ENCODE peak calls at places on chromosomes 2 and 18, in eight cellular contexts. One of them, this sample, is unnamed.

GRCh38 chr2:383173-383572 is 95.3 kb upstream of the ALKAL2 start:
- DNase-seq in cardiac fibroblast: no peak
- DNase-seq in AG04450: no peak
- DNase-seq in IMR-90: no peak
- DNase-seq in uterus: no peak
- DNase-seq in OCI-LY7: no peak
- DNase-seq in PC-3: no peak
- DNase-seq in GM23338: peak
- DNase-seq in this sample: no peak

GRCh38 chr2:159738509-159739390 is 26.4 kb downstream of the MARCHF7 start:
- DNase-seq in cardiac fibroblast: peak
- DNase-seq in AG04450: no peak
- DNase-seq in IMR-90: no peak
- DNase-seq in uterus: no peak
- DNase-seq in OCI-LY7: no peak
- DNase-seq in PC-3: no peak
- DNase-seq in GM23338: peak
- DNase-seq in this sample: no peak

GRCh38 chr18:59902180-59902992 is 2.6 kb downstream of the PMAIP1 start:
- DNase-seq in cardiac fibroblast: peak
- DNase-seq in AG04450: no peak
- DNase-seq in IMR-90: peak
- DNase-seq in uterus: no peak
- DNase-seq in OCI-LY7: peak
- DNase-seq in PC-3: peak
- DNase-seq in GM23338: no peak
- DNase-seq in this sample: peak

GRCh38 chr2:4753721-4754120 is 938.5 kb upstream of the SOX11 start:
- DNase-seq in cardiac fibroblast: no peak
- DNase-seq in AG04450: no peak
- DNase-seq in IMR-90: no peak
- DNase-seq in uterus: no peak
- DNase-seq in OCI-LY7: no peak
- DNase-seq in PC-3: no peak
- DNase-seq in GM23338: no peak
- DNase-seq in this sample: no peak

GRCh38 chr2:215425021-215425782 is 10.7 kb downstream of the FN1 start:
- DNase-seq in cardiac fibroblast: peak
- DNase-seq in AG04450: no peak
- DNase-seq in IMR-90: peak
- DNase-seq in uterus: no peak
- DNase-seq in OCI-LY7: no peak
- DNase-seq in PC-3: no peak
- DNase-seq in GM23338: no peak
- DNase-seq in this sample: no peak

GRCh38 chr18:34789768-34790344 is 79.8 kb downstream of the DTNA start:
- DNase-seq in cardiac fibroblast: peak
- DNase-seq in AG04450: no peak
- DNase-seq in IMR-90: peak
- DNase-seq in uterus: no peak
- DNase-seq in OCI-LY7: no peak
- DNase-seq in PC-3: peak
- DNase-seq in GM23338: no peak
- DNase-seq in this sample: peak

GRCh38 chr2:215711484-215712034 is 275.7 kb upstream of the FN1 start:
- DNase-seq in cardiac fibroblast: peak
- DNase-seq in AG04450: no peak
- DNase-seq in IMR-90: peak
- DNase-seq in uterus: no peak
- DNase-seq in OCI-LY7: no peak
- DNase-seq in PC-3: peak
- DNase-seq in GM23338: peak
- DNase-seq in this sample: peak

GRCh38 chr2:54106631-54107454 is 8.6 kb upstream of the ACYP2 start:
- DNase-seq in cardiac fibroblast: peak
- DNase-seq in AG04450: no peak
- DNase-seq in IMR-90: peak
- DNase-seq in uterus: no peak
- DNase-seq in OCI-LY7: peak
- DNase-seq in PC-3: peak
- DNase-seq in GM23338: peak
- DNase-seq in this sample: peak

GRCh38 chr2:64019083-64019974 is at the start of gene VPS54:
- DNase-seq in cardiac fibroblast: peak
- DNase-seq in AG04450: no peak
- DNase-seq in IMR-90: peak
- DNase-seq in uterus: peak
- DNase-seq in OCI-LY7: peak
- DNase-seq in PC-3: peak
- DNase-seq in GM23338: peak
- DNase-seq in this sample: peak

GRCh38 chr2:159146930-159147666 is 139.4 kb downstream of the WDSUB1 start:
- DNase-seq in cardiac fibroblast: no peak
- DNase-seq in AG04450: no peak
- DNase-seq in IMR-90: no peak
- DNase-seq in uterus: no peak
- DNase-seq in OCI-LY7: no peak
- DNase-seq in PC-3: peak
- DNase-seq in GM23338: no peak
- DNase-seq in this sample: peak

GRCh38 chr2:238441262-238442114 is 14.8 kb downstream of the ASB1 start:
- DNase-seq in cardiac fibroblast: no peak
- DNase-seq in AG04450: no peak
- DNase-seq in IMR-90: peak
- DNase-seq in uterus: no peak
- DNase-seq in OCI-LY7: no peak
- DNase-seq in PC-3: no peak
- DNase-seq in GM23338: no peak
- DNase-seq in this sample: no peak

GRCh38 chr2:238440331-238440730 is 13.6 kb downstream of the ASB1 start:
- DNase-seq in cardiac fibroblast: no peak
- DNase-seq in AG04450: no peak
- DNase-seq in IMR-90: no peak
- DNase-seq in uterus: no peak
- DNase-seq in OCI-LY7: no peak
- DNase-seq in PC-3: no peak
- DNase-seq in GM23338: no peak
- DNase-seq in this sample: no peak

GRCh38 chr2:238439093-238439849 is 12.5 kb downstream of the ASB1 start:
- DNase-seq in cardiac fibroblast: peak
- DNase-seq in AG04450: peak
- DNase-seq in IMR-90: peak
- DNase-seq in uterus: no peak
- DNase-seq in OCI-LY7: no peak
- DNase-seq in PC-3: peak
- DNase-seq in GM23338: no peak
- DNase-seq in this sample: peak

GRCh38 chr2:238440767-238441166 is 14.0 kb downstream of the ASB1 start:
- DNase-seq in cardiac fibroblast: no peak
- DNase-seq in AG04450: no peak
- DNase-seq in IMR-90: no peak
- DNase-seq in uterus: no peak
- DNase-seq in OCI-LY7: no peak
- DNase-seq in PC-3: no peak
- DNase-seq in GM23338: no peak
- DNase-seq in this sample: no peak

DNA sequence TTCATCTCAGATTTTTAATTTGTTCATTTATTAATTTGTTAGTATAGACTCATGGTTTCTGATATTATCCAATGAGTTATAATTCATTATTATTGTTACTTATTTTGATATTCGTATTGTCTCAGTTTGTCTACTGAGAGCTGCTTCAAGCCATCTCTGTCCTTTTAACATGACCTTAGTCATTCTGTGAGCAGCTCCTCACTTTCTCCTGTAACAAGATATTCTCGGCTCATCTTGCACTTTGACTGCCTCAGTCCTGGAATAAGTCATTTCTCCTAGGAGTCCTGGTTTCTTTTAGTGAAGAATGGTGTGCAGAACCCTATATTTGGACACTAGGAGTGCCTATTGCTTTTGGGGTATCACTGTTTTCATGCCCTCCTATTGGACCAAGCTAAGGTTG is 13.2 kb downstream of the ASB1 start:
- DNase-seq in cardiac fibroblast: no peak
- DNase-seq in AG04450: no peak
- DNase-seq in IMR-90: no peak
- DNase-seq in uterus: no peak
- DNase-seq in OCI-LY7: no peak
- DNase-seq in PC-3: peak
- DNase-seq in GM23338: no peak
- DNase-seq in this sample: peak
- H3K4me3 ChIP-seq in cardiac fibroblast: no peak
- H3K4me3 ChIP-seq in AG04450: no peak
- H3K4me3 ChIP-seq in IMR-90: no peak
- H3K4me3 ChIP-seq in uterus: no peak
- H3K4me3 ChIP-seq in OCI-LY7: no peak
- H3K4me3 ChIP-seq in PC-3: peak
- H3K4me3 ChIP-seq in GM23338: no peak
- H3K4me3 ChIP-seq in this sample: no peak

GRCh38 chr2:235533203-235533602 is 39.4 kb downstream of the AGAP1 start:
- DNase-seq in cardiac fibroblast: no peak
- DNase-seq in AG04450: no peak
- DNase-seq in IMR-90: no peak
- DNase-seq in uterus: no peak
- DNase-seq in OCI-LY7: no peak
- DNase-seq in PC-3: no peak
- DNase-seq in GM23338: no peak
- DNase-seq in this sample: peak

GRCh38 chr2:235535423-235536130 is 41.7 kb downstream of the AGAP1 start:
- DNase-seq in cardiac fibroblast: no peak
- DNase-seq in AG04450: no peak
- DNase-seq in IMR-90: no peak
- DNase-seq in uterus: no peak
- DNase-seq in OCI-LY7: no peak
- DNase-seq in PC-3: no peak
- DNase-seq in GM23338: no peak
- DNase-seq in this sample: no peak

GRCh38 chr2:235536711-235537110 is 42.9 kb downstream of the AGAP1 start:
- DNase-seq in cardiac fibroblast: no peak
- DNase-seq in AG04450: no peak
- DNase-seq in IMR-90: no peak
- DNase-seq in uterus: no peak
- DNase-seq in OCI-LY7: no peak
- DNase-seq in PC-3: no peak
- DNase-seq in GM23338: no peak
- DNase-seq in this sample: no peak

GRCh38 chr2:235533616-235534385 is 40.0 kb downstream of the AGAP1 start:
- DNase-seq in cardiac fibroblast: no peak
- DNase-seq in AG04450: no peak
- DNase-seq in IMR-90: no peak
- DNase-seq in uterus: no peak
- DNase-seq in OCI-LY7: no peak
- DNase-seq in PC-3: no peak
- DNase-seq in GM23338: no peak
- DNase-seq in this sample: no peak

DNA sequence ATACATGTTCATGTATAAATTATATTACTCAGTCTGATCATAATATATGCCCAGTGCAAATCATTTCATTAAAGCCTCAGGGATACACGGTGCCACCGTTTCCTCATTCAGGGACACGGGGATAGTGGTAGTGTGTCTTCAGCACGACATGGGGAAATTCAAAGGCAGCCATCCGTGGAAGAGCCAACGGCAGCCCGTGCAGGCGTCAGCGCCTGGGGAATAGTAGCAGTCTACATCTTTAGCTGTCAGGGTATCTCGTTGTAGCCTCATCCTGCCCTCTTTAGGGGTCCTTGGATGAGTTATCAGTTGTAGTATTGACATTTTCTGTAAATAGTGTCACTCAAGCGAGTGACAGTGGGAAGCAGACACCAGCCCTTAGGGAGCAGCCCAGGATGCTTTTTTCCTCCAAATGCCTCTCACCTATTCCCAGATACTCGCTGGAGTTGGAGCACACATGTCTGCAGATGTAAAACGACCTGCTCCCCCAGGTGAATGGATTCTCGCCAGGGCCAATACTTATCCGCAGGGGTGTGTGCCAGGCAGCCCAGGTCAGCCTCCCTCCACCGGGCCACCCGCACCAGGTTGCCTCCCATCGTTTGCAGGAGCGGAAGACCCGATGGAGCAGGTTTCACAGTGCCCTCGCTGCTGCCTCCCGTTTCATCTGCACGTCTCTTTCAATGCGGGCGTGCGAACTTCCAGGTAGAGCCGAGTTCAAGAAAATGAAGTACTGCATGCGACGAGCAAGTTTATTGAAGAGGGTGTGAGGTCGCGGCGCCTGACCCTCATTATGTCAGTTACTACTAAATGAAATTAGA is 41.0 kb downstream of the AGAP1 start:
- DNase-seq in cardiac fibroblast: no peak
- DNase-seq in AG04450: no peak
- DNase-seq in IMR-90: no peak
- DNase-seq in uterus: no peak
- DNase-seq in OCI-LY7: no peak
- DNase-seq in PC-3: no peak
- DNase-seq in GM23338: no peak
- DNase-seq in this sample: no peak
- H3K4me3 ChIP-seq in cardiac fibroblast: no peak
- H3K4me3 ChIP-seq in AG04450: no peak
- H3K4me3 ChIP-seq in IMR-90: no peak
- H3K4me3 ChIP-seq in uterus: no peak
- H3K4me3 ChIP-seq in OCI-LY7: no peak
- H3K4me3 ChIP-seq in PC-3: no peak
- H3K4me3 ChIP-seq in GM23338: no peak
- H3K4me3 ChIP-seq in this sample: no peak

DNA sequence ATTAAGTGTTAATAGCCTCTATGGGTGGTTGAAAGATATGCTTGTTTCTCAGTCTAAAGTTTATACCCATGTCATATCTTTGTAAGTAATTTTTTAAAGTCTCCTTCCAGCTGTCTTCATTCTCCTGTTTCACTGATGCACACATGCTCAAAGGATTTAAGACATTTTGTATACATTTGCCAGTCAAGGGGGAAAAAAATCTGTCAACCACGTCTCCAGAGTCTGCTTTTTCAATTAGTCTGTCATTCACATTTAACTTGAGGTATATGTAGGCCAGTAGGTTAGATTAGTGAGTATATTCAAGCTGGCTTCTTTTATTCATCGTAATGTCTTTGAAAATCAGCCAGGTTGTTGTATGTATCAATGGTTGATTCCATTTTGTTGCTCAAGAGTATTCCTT is 193.5 kb downstream of the MCFD2 start:
- DNase-seq in cardiac fibroblast: no peak
- DNase-seq in AG04450: no peak
- DNase-seq in IMR-90: no peak
- DNase-seq in uterus: no peak
- DNase-seq in OCI-LY7: no peak
- DNase-seq in PC-3: no peak
- DNase-seq in GM23338: no peak
- DNase-seq in this sample: no peak
- H3K4me3 ChIP-seq in cardiac fibroblast: no peak
- H3K4me3 ChIP-seq in AG04450: no peak
- H3K4me3 ChIP-seq in IMR-90: no peak
- H3K4me3 ChIP-seq in uterus: no peak
- H3K4me3 ChIP-seq in OCI-LY7: no peak
- H3K4me3 ChIP-seq in PC-3: no peak
- H3K4me3 ChIP-seq in GM23338: no peak
- H3K4me3 ChIP-seq in this sample: no peak

DNA sequence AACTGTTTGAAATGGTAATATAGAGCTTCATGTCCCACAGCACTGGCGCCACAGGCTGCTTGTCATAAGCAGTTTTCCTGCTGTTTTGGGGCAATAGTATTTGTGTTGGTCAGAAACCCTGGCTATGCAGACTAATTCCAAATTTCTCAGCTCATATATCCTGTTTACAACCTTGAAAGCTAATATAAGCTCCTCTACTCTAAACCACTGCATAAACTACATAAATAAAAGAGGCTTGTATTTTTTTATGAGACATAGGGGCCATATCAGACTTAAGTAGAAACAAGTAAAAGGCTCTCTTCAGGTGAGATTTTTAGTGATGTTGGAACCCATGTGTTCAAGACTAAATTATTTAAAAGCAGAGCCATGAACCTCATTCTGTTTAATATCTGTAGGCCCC is 736.8 kb upstream of the ID2 start:
- DNase-seq in cardiac fibroblast: no peak
- DNase-seq in AG04450: no peak
- DNase-seq in IMR-90: no peak
- DNase-seq in uterus: no peak
- DNase-seq in OCI-LY7: no peak
- DNase-seq in PC-3: no peak
- DNase-seq in GM23338: no peak
- DNase-seq in this sample: no peak
- H3K4me3 ChIP-seq in cardiac fibroblast: no peak
- H3K4me3 ChIP-seq in AG04450: no peak
- H3K4me3 ChIP-seq in IMR-90: no peak
- H3K4me3 ChIP-seq in uterus: no peak
- H3K4me3 ChIP-seq in OCI-LY7: no peak
- H3K4me3 ChIP-seq in PC-3: no peak
- H3K4me3 ChIP-seq in GM23338: no peak
- H3K4me3 ChIP-seq in this sample: no peak